ENCODE peak calls at places on chromosomes 5 and 9, in four cellular contexts. Q is SK-N-SH, A is GM12878, P is K562. H is an unnamed sample.

GRCh38 chr5:32916648-32917047 is 205.5 kb downstream of the NPR3 start:
- DNase-seq in A (no peak), Q (no peak), P (no peak), H (peak)

GRCh38 chr5:165126598-165126997 is 1621.2 kb downstream of the MAT2B start:
- DNase-seq in P (no peak), Q (no peak), A (no peak), H (no peak)

GRCh38 chr5:76737131-76737556 is 21.2 kb downstream of the F2R start:
- DNase-seq in P (no peak), A (peak), Q (no peak), H (no peak)

GRCh38 chr5:56323505-56323904 is 90.4 kb upstream of the ANKRD55 start:
- DNase-seq in P (no peak), Q (peak), A (no peak), H (no peak)

GRCh38 chr5:137710086-137710485 is 25.8 kb downstream of the KLHL3 start:
- DNase-seq in A (no peak), Q (no peak), P (no peak), H (no peak)

GRCh38 chr5:92678576-92679105 is 902.4 kb downstream of the NR2F1-AS1 start:
- DNase-seq in Q (peak), A (no peak), P (no peak), H (no peak)

GRCh38 chr9:133787749-133788015 is 49.5 kb upstream of the SARDH start:
- DNase-seq in P (peak), Q (peak), A (peak), H (no peak)

GRCh38 chr9:133477992-133478850 is 678 bp downstream of the SLC2A6 start:
- DNase-seq in A (no peak), Q (no peak), P (no peak), H (no peak)

GRCh38 chr9:18905883-18906649 is 126.9 kb downstream of the SAXO1 start:
- DNase-seq in A (no peak), P (no peak), Q (no peak), H (no peak)

GRCh38 chr5:147979761-147980160 is 73.4 kb upstream of the C5orf46 start:
- DNase-seq in Q (no peak), A (no peak), P (no peak), H (no peak)

GRCh38 chr9:73906671-73907070 is 590.5 kb upstream of the RORB start:
- DNase-seq in P (no peak), Q (no peak), A (no peak), H (no peak)

GRCh38 chr5:111582962-111583669 is 70.8 kb upstream of the STARD4 start:
- DNase-seq in P (no peak), Q (no peak), A (no peak), H (no peak)

GRCh38 chr5:79588645-79589044 is 23.6 kb upstream of the TENT2 start:
- DNase-seq in Q (no peak), A (peak), P (peak), H (no peak)

GRCh38 chr5:168282120-168282519 is 9.3 kb upstream of the WWC1 start:
- DNase-seq in A (no peak), P (no peak), Q (no peak), H (no peak)

GRCh38 chr9:76741524-76741923 is 22.7 kb upstream of the PCA3 start:
- DNase-seq in Q (no peak), A (no peak), P (no peak), H (no peak)

GRCh38 chr5:131379071-131379538 is 115.3 kb downstream of the CDC42SE2 start:
- DNase-seq in Q (no peak), P (no peak), A (no peak), H (no peak)

GRCh38 chr9:20292002-20292401 is 330.3 kb downstream of the MLLT3 start:
- DNase-seq in Q (peak), A (no peak), P (no peak), H (no peak)

GRCh38 chr5:148467958-148468357 is 84.2 kb downstream of the FBXO38 start:
- DNase-seq in P (no peak), Q (no peak), A (no peak), H (no peak)

GRCh38 chr5:179699640-179700298 is 1.0 kb downstream of the CANX start:
- DNase-seq in A (no peak), P (peak), Q (peak), H (no peak)

GRCh38 chr5:144864113-144864512 is 693.4 kb downstream of the KCTD16 start:
- DNase-seq in P (no peak), Q (no peak), A (no peak), H (no peak)

GRCh38 chr9:23695572-23695971 is 130.5 kb downstream of the ELAVL2 start:
- DNase-seq in A (no peak), Q (no peak), P (no peak), H (no peak)

GRCh38 chr5:158805195-158805594 is 294.5 kb downstream of the EBF1 start:
- DNase-seq in Q (peak), A (no peak), P (no peak), H (no peak)

GRCh38 chr9:114303571-114303970 is 19.3 kb upstream of the ORM1 start:
- DNase-seq in P (no peak), Q (no peak), A (no peak), H (peak)

GRCh38 chr9:132244582-132245455 is 83.0 kb downstream of the NTNG2 start:
- DNase-seq in A (no peak), P (no peak), Q (no peak), H (no peak)

GRCh38 chr5:173329370-173330150 is 1.3 kb upstream of the STC2 start:
- DNase-seq in P (no peak), A (peak), Q (peak), H (no peak)

GRCh38 chr9:33458444-33458843 is 11.1 kb upstream of the AQP3 start:
- DNase-seq in A (peak), Q (no peak), P (no peak), H (no peak)

GRCh38 chr9:124322618-124323432 is 65.1 kb downstream of the NEK6 start:
- DNase-seq in Q (no peak), A (no peak), P (peak), H (no peak)

GRCh38 chr5:140857987-140858240 is 2.2 kb downstream of the PCDHA10 start:
- DNase-seq in A (no peak), P (no peak), Q (no peak), H (no peak)

DNA sequence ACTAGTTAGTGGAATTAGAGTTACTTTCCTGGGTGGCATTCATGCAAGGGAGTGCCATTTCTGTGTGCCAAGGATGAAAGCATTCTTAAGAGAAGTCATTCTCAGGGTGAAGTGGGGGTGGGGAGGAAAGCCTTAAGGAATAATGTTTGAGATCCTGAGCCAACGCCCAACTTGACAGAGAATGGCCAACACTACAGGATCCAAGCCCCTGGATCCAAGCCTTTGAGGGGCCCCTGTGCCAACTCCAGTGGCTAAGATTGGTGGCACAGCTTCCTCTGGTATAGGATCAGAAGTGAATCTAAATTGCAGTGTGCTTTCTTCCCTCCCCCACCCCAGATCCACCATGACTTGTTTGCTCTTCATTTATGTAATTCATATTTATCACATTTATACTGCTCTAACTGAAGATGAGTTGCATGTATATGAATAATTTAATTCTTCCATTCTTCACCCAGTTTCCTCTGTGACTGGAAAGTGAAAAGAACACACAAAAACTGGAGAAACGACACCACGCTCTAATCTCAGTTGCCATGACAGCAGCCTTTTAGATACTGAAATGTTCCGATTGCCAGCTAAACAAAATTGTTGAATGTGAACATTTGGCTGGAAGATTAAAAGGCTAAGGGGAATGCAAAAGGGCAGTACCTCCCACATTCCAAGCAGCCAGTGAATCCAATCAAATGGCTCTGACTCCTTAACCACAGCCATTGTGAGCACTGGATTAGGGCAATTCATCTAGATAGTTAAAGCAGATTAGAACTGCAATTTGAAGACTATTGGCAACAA is 4.5 kb downstream of the ZNF608 start:
- DNase-seq in P (no peak), A (no peak), Q (no peak), H (no peak)
- TF ChIP-seq NRF1 in P (no peak), A (no peak), Q (no peak), H (no peak)

GRCh38 chr9:69379250-69379982 is 54.4 kb downstream of the ENTREP1 start:
- DNase-seq in Q (no peak), P (no peak), A (no peak), H (no peak)
- TF ChIP-seq NRF1 in Q (no peak), P (no peak), A (no peak), H (no peak)

GRCh38 chr5:113171520-113171919 is 194.9 kb downstream of the DCP2 start:
- DNase-seq in P (no peak), A (no peak), Q (no peak), H (no peak)

GRCh38 chr5:113170707-113171106 is 194.1 kb downstream of the DCP2 start:
- DNase-seq in Q (no peak), A (no peak), P (no peak), H (no peak)

GRCh38 chr5:113172231-113172826 is 195.7 kb downstream of the DCP2 start:
- DNase-seq in Q (no peak), P (no peak), A (no peak), H (no peak)

GRCh38 chr5:113167985-113168384 is 191.4 kb downstream of the DCP2 start:
- DNase-seq in A (no peak), P (no peak), Q (no peak), H (no peak)

GRCh38 chr5:113169720-113170119 is 193.1 kb downstream of the DCP2 start:
- DNase-seq in A (no peak), Q (no peak), P (no peak), H (peak)
- TF ChIP-seq NRF1 in A (no peak), Q (no peak), P (no peak), H (no peak)

GRCh38 chr5:125602184-125602583 is 821.0 kb upstream of the GRAMD2B start:
- DNase-seq in P (no peak), A (no peak), Q (no peak), H (no peak)

GRCh38 chr5:125595845-125596244 is 827.4 kb upstream of the GRAMD2B start:
- DNase-seq in P (no peak), Q (no peak), A (no peak), H (no peak)

GRCh38 chr5:125592856-125593255 is 830.4 kb upstream of the GRAMD2B start:
- DNase-seq in P (no peak), A (no peak), Q (no peak), H (no peak)

GRCh38 chr5:125595095-125595494 is 828.1 kb upstream of the GRAMD2B start:
- DNase-seq in A (no peak), P (no peak), Q (no peak), H (no peak)

DNA sequence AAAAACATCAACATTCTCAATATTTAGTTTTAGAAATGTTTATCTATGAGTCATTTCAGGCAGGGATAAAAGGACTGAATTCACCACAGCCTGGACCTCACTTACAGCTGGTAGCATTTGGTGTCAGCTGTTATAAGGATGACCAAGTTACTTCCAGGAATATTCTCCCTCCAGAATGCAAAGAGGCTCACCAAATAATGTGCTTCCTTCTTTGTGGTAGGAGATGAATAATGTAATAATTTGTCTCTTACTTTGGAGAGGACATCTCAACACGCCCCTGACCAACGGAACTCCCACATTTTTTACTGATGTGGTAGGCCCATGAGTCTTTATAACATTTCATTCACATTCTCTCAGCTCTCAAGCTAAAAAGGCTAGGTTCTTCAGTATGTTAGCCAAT is 825.9 kb upstream of the GRAMD2B start:
- DNase-seq in Q (no peak), P (no peak), A (no peak), H (no peak)
- TF ChIP-seq NRF1 in Q (no peak), P (no peak), A (no peak), H (no peak)

GRCh38 chr5:63961125-63961597 is 1.1 kb downstream of the HTR1A start:
- DNase-seq in Q (no peak), A (no peak), P (no peak), H (no peak)

GRCh38 chr5:63960646-63961045 is 1.6 kb downstream of the HTR1A start:
- DNase-seq in P (no peak), Q (no peak), A (no peak), H (no peak)

GRCh38 chr5:63963080-63963735 is 963 bp upstream of the HTR1A start:
- DNase-seq in A (peak), P (peak), Q (peak), H (peak)

GRCh38 chr5:63962345-63962744 is at the start of gene HTR1A:
- DNase-seq in A (no peak), P (no peak), Q (no peak), H (no peak)

DNA sequence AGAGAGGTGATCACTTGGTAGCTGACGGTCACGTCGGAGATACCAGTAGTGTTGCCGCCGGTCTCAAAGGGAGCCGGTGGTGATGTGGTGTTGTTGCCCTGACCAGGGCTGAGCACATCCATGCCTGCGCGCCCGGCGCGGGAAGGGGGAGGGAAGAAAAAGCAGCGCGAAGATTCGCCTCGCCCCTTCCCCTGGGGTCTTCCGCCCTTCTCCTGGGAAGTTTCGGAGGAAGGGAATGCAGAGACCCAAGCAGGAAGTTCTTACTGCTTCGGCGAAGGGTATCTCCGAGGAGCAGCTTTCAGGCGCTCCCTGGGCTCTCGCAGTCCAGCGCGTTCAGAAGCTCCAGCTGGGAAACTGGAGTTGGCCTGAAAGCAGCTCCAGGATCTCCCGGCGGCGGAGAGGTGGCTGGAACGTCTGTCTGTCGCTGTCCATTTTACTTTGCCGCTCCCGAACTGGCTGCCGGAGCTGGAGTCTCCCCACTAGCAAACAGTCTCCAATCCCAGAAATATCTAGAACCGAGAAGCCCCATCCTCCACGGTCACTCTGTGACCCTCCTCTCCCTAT is 565 bp downstream of the HTR1A start:
- DNase-seq in Q (no peak), P (no peak), A (no peak), H (peak)
- TF ChIP-seq NRF1 in Q (no peak), P (no peak), A (no peak), H (no peak)

DNA sequence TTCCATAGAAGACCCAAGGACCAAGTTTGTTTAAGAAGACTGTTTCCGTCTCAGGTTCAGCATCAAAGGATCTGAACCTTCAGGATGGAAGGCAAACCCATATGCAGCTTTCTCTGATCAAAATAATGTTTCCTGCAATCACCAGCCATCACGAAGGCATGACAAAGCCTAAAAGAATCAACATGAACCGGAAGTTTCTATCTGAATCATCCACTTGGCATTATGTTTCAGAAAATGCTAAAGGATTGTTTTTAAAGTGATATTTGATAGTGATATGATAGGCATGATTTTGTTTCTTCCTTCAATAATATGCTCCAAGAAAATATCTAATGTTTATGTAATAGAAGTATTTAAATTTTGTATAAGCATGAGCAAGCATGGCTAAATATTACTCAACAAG is 219.6 kb downstream of the PLK2 start:
- DNase-seq in P (no peak), Q (no peak), A (no peak), H (no peak)
- TF ChIP-seq NRF1 in P (no peak), Q (no peak), A (no peak), H (no peak)

DNA sequence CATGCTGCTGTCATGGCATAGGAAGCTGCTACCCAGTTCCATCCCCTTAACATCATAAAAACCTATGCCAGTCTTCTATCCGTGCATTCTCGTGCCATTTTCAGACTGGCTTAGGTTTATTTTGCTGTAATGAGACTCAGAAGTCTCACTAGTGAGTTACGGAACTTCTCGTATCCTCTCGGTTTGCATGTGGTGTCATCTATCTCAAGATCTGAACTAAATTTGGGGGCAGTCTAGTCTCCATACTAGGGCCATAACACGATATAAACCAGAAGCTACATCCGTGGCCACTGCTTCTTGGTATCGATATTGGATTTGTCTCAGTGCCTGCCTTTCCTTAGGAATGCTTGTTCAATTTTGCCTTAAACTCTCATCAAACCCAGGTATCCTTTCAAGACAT is 771.2 kb upstream of the CDH10 start:
- DNase-seq in A (no peak), Q (no peak), P (no peak), H (no peak)
- TF ChIP-seq NRF1 in A (no peak), Q (no peak), P (no peak), H (no peak)